ENCODE peak calls at places on chromosome 1, in seven cellular contexts. One of them, this sample, is unnamed.

GRCh38 chr1:30700528-30701265 is 22.7 kb downstream of the MATN1 start:
- DNase-seq in HCT116: no peak
- DNase-seq in H1: no peak
- DNase-seq in HEK293T: no peak
- DNase-seq in HepG2: no peak
- DNase-seq in GM12878: no peak
- DNase-seq in WTC11: no peak
- DNase-seq in this sample: peak

GRCh38 chr1:183881387-183882084 is 76.6 kb downstream of the RGL1 start:
- DNase-seq in H1: peak
- DNase-seq in WTC11: peak
- DNase-seq in HepG2: peak
- DNase-seq in GM12878: no peak
- DNase-seq in HEK293T: peak
- DNase-seq in HCT116: no peak
- DNase-seq in this sample: no peak

GRCh38 chr1:208189183-208189582 is 55.0 kb downstream of the PLXNA2 start:
- DNase-seq in GM12878: peak
- DNase-seq in HEK293T: no peak
- DNase-seq in HCT116: no peak
- DNase-seq in WTC11: no peak
- DNase-seq in H1: no peak
- DNase-seq in HepG2: no peak
- DNase-seq in this sample: peak

GRCh38 chr1:177937931-177938330 is 31.9 kb downstream of the SEC16B start:
- DNase-seq in GM12878: no peak
- DNase-seq in H1: no peak
- DNase-seq in HEK293T: no peak
- DNase-seq in WTC11: no peak
- DNase-seq in HCT116: no peak
- DNase-seq in HepG2: no peak
- DNase-seq in this sample: no peak

GRCh38 chr1:204073837-204074273 is 940 bp downstream of the SOX13 start:
- DNase-seq in HEK293T: no peak
- DNase-seq in GM12878: no peak
- DNase-seq in WTC11: no peak
- DNase-seq in H1: no peak
- DNase-seq in HepG2: no peak
- DNase-seq in HCT116: no peak
- DNase-seq in this sample: no peak

GRCh38 chr1:106207185-106207584 is 849.3 kb upstream of the PRMT6 start:
- DNase-seq in HEK293T: no peak
- DNase-seq in WTC11: no peak
- DNase-seq in H1: no peak
- DNase-seq in GM12878: no peak
- DNase-seq in HCT116: no peak
- DNase-seq in HepG2: no peak
- DNase-seq in this sample: no peak

GRCh38 chr1:203505526-203506189 is 11.7 kb downstream of the OPTC start:
- DNase-seq in H1: no peak
- DNase-seq in GM12878: no peak
- DNase-seq in HepG2: no peak
- DNase-seq in HCT116: no peak
- DNase-seq in HEK293T: no peak
- DNase-seq in WTC11: no peak
- DNase-seq in this sample: no peak

GRCh38 chr1:81887421-81887820 is 86.7 kb downstream of the ADGRL2 start:
- DNase-seq in HCT116: no peak
- DNase-seq in H1: no peak
- DNase-seq in HEK293T: no peak
- DNase-seq in HepG2: no peak
- DNase-seq in GM12878: no peak
- DNase-seq in WTC11: no peak
- DNase-seq in this sample: no peak

GRCh38 chr1:242008788-242009500 is 10.0 kb upstream of the MAP1LC3C start:
- DNase-seq in HepG2: no peak
- DNase-seq in HCT116: no peak
- DNase-seq in WTC11: no peak
- DNase-seq in H1: no peak
- DNase-seq in HEK293T: no peak
- DNase-seq in GM12878: no peak
- DNase-seq in this sample: no peak

GRCh38 chr1:20308569-20308968 is 17.9 kb downstream of the VWA5B1 start:
- DNase-seq in GM12878: no peak
- DNase-seq in HCT116: no peak
- DNase-seq in HepG2: no peak
- DNase-seq in H1: no peak
- DNase-seq in WTC11: no peak
- DNase-seq in HEK293T: no peak
- DNase-seq in this sample: peak

GRCh38 chr1:100606438-100606837 is 68.5 kb downstream of the GPR88 start:
- DNase-seq in HepG2: no peak
- DNase-seq in HCT116: peak
- DNase-seq in H1: no peak
- DNase-seq in GM12878: no peak
- DNase-seq in HEK293T: peak
- DNase-seq in WTC11: peak
- DNase-seq in this sample: no peak

GRCh38 chr1:9753121-9753531 is 70.6 kb downstream of the CLSTN1 start:
- DNase-seq in WTC11: no peak
- DNase-seq in HEK293T: no peak
- DNase-seq in HepG2: no peak
- DNase-seq in HCT116: no peak
- DNase-seq in GM12878: no peak
- DNase-seq in H1: no peak
- DNase-seq in this sample: peak

GRCh38 chr1:156293895-156294294 is 1.6 kb downstream of the GLMP start:
- DNase-seq in WTC11: no peak
- DNase-seq in HepG2: no peak
- DNase-seq in HEK293T: no peak
- DNase-seq in GM12878: no peak
- DNase-seq in HCT116: no peak
- DNase-seq in H1: no peak
- DNase-seq in this sample: no peak

GRCh38 chr1:15684042-15684461 is at the start of gene PLEKHM2:
- DNase-seq in GM12878: no peak
- DNase-seq in H1: no peak
- DNase-seq in HCT116: no peak
- DNase-seq in WTC11: no peak
- DNase-seq in HEK293T: peak
- DNase-seq in HepG2: no peak
- DNase-seq in this sample: peak

GRCh38 chr1:185938396-185938795 is 204.2 kb downstream of the HMCN1 start:
- DNase-seq in HepG2: no peak
- DNase-seq in WTC11: no peak
- DNase-seq in GM12878: no peak
- DNase-seq in H1: no peak
- DNase-seq in HCT116: no peak
- DNase-seq in HEK293T: no peak
- DNase-seq in this sample: no peak

GRCh38 chr1:175857756-175858155 is 114.4 kb upstream of the TNR start:
- DNase-seq in H1: no peak
- DNase-seq in HCT116: no peak
- DNase-seq in GM12878: no peak
- DNase-seq in HepG2: no peak
- DNase-seq in WTC11: no peak
- DNase-seq in HEK293T: no peak
- DNase-seq in this sample: no peak

GRCh38 chr1:107009286-107009685 is 47.2 kb upstream of the PRMT6 start:
- DNase-seq in HCT116: no peak
- DNase-seq in H1: no peak
- DNase-seq in GM12878: no peak
- DNase-seq in HEK293T: no peak
- DNase-seq in HepG2: no peak
- DNase-seq in WTC11: no peak
- DNase-seq in this sample: no peak

GRCh38 chr1:165356876-165357275 is 361 bp upstream of the LMX1A start:
- DNase-seq in H1: no peak
- DNase-seq in HCT116: no peak
- DNase-seq in HEK293T: no peak
- DNase-seq in HepG2: no peak
- DNase-seq in WTC11: peak
- DNase-seq in GM12878: no peak
- DNase-seq in this sample: no peak

GRCh38 chr1:11550664-11551283 is 71.8 kb downstream of the DISP3 start:
- DNase-seq in H1: peak
- DNase-seq in HepG2: peak
- DNase-seq in HEK293T: peak
- DNase-seq in GM12878: no peak
- DNase-seq in HCT116: peak
- DNase-seq in WTC11: peak
- DNase-seq in this sample: peak

GRCh38 chr1:18537386-18538306 is 56.9 kb downstream of the KLHDC7A start:
- DNase-seq in GM12878: no peak
- DNase-seq in H1: no peak
- DNase-seq in HepG2: no peak
- DNase-seq in HCT116: no peak
- DNase-seq in WTC11: no peak
- DNase-seq in HEK293T: no peak
- DNase-seq in this sample: no peak

GRCh38 chr1:189633658-189634057 is 844.0 kb downstream of the BRINP3 start:
- DNase-seq in HepG2: no peak
- DNase-seq in H1: no peak
- DNase-seq in GM12878: no peak
- DNase-seq in HCT116: no peak
- DNase-seq in WTC11: no peak
- DNase-seq in HEK293T: no peak
- DNase-seq in this sample: no peak

GRCh38 chr1:159000627-159001026 is 9.1 kb upstream of the IFI16 start:
- DNase-seq in GM12878: no peak
- DNase-seq in HCT116: peak
- DNase-seq in WTC11: peak
- DNase-seq in H1: no peak
- DNase-seq in HEK293T: no peak
- DNase-seq in HepG2: no peak
- DNase-seq in this sample: no peak
- TF ChIP-seq SP1 in GM12878: no peak
- TF ChIP-seq SP1 in HCT116: no peak
- TF ChIP-seq SP1 in WTC11: no peak
- TF ChIP-seq SP1 in H1: no peak
- TF ChIP-seq SP1 in HEK293T: no peak
- TF ChIP-seq SP1 in HepG2: no peak
- TF ChIP-seq SP1 in this sample: no peak

GRCh38 chr1:24990796-24991195 is 60.7 kb upstream of the RUNX3 start:
- DNase-seq in HEK293T: no peak
- DNase-seq in H1: no peak
- DNase-seq in WTC11: no peak
- DNase-seq in GM12878: no peak
- DNase-seq in HepG2: no peak
- DNase-seq in HCT116: no peak
- DNase-seq in this sample: no peak
- TF ChIP-seq SP1 in HEK293T: no peak
- TF ChIP-seq SP1 in H1: no peak
- TF ChIP-seq SP1 in WTC11: no peak
- TF ChIP-seq SP1 in GM12878: no peak
- TF ChIP-seq SP1 in HepG2: no peak
- TF ChIP-seq SP1 in HCT116: no peak
- TF ChIP-seq SP1 in this sample: no peak

GRCh38 chr1:67018574-67018973 is 35.4 kb downstream of the SLC35D1 start:
- DNase-seq in WTC11: no peak
- DNase-seq in H1: no peak
- DNase-seq in GM12878: no peak
- DNase-seq in HEK293T: no peak
- DNase-seq in HCT116: no peak
- DNase-seq in HepG2: no peak
- DNase-seq in this sample: no peak

GRCh38 chr1:67020765-67021164 is 33.2 kb downstream of the SLC35D1 start:
- DNase-seq in H1: no peak
- DNase-seq in WTC11: no peak
- DNase-seq in HCT116: no peak
- DNase-seq in HepG2: no peak
- DNase-seq in HEK293T: no peak
- DNase-seq in GM12878: no peak
- DNase-seq in this sample: no peak

GRCh38 chr1:67019600-67020136 is 34.3 kb downstream of the SLC35D1 start:
- DNase-seq in H1: no peak
- DNase-seq in WTC11: no peak
- DNase-seq in GM12878: no peak
- DNase-seq in HepG2: no peak
- DNase-seq in HCT116: no peak
- DNase-seq in HEK293T: no peak
- DNase-seq in this sample: no peak

GRCh38 chr1:67019121-67019520 is 34.8 kb downstream of the SLC35D1 start:
- DNase-seq in GM12878: no peak
- DNase-seq in WTC11: no peak
- DNase-seq in HCT116: no peak
- DNase-seq in H1: no peak
- DNase-seq in HEK293T: no peak
- DNase-seq in HepG2: no peak
- DNase-seq in this sample: no peak

DNA sequence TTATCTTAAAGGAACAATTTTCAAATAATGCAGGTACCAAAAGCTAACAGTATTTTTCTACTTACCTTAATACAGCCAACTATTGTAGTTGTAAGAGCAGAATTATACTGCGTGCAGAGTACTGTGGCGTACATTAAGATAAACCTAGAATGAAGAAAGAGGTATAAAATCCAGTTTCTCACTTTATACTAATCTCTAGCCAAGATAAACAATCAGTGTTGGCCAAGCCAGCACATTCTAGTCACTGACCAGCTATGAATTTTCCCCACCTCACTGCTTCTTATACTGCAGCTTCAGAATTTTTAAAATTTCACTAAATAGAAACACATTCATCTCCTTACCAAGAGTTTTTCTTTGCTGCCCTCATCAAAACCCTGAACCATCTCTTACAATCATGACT is 33.6 kb downstream of the SLC35D1 start:
- DNase-seq in GM12878: no peak
- DNase-seq in HCT116: no peak
- DNase-seq in H1: no peak
- DNase-seq in HepG2: no peak
- DNase-seq in HEK293T: no peak
- DNase-seq in WTC11: no peak
- DNase-seq in this sample: no peak
- TF ChIP-seq SP1 in GM12878: no peak
- TF ChIP-seq SP1 in HCT116: no peak
- TF ChIP-seq SP1 in H1: no peak
- TF ChIP-seq SP1 in HepG2: no peak
- TF ChIP-seq SP1 in HEK293T: no peak
- TF ChIP-seq SP1 in WTC11: no peak
- TF ChIP-seq SP1 in this sample: no peak

GRCh38 chr1:245382981-245383380 is 228.2 kb downstream of the KIF26B start:
- DNase-seq in GM12878: no peak
- DNase-seq in H1: no peak
- DNase-seq in HCT116: no peak
- DNase-seq in HepG2: no peak
- DNase-seq in WTC11: no peak
- DNase-seq in HEK293T: no peak
- DNase-seq in this sample: no peak

GRCh38 chr1:245383396-245384330 is 228.9 kb downstream of the KIF26B start:
- DNase-seq in WTC11: no peak
- DNase-seq in HepG2: no peak
- DNase-seq in HEK293T: no peak
- DNase-seq in HCT116: no peak
- DNase-seq in H1: no peak
- DNase-seq in GM12878: no peak
- DNase-seq in this sample: no peak

GRCh38 chr1:245378352-245379144 is 223.8 kb downstream of the KIF26B start:
- DNase-seq in HCT116: no peak
- DNase-seq in WTC11: no peak
- DNase-seq in GM12878: no peak
- DNase-seq in HEK293T: no peak
- DNase-seq in H1: peak
- DNase-seq in HepG2: no peak
- DNase-seq in this sample: no peak

GRCh38 chr1:245377854-245378253 is 223.1 kb downstream of the KIF26B start:
- DNase-seq in HEK293T: no peak
- DNase-seq in HCT116: no peak
- DNase-seq in WTC11: no peak
- DNase-seq in HepG2: no peak
- DNase-seq in H1: no peak
- DNase-seq in GM12878: no peak
- DNase-seq in this sample: no peak

GRCh38 chr1:245380790-245381535 is 226.2 kb downstream of the KIF26B start:
- DNase-seq in WTC11: no peak
- DNase-seq in GM12878: no peak
- DNase-seq in HEK293T: peak
- DNase-seq in HepG2: no peak
- DNase-seq in HCT116: peak
- DNase-seq in H1: no peak
- DNase-seq in this sample: peak
- TF ChIP-seq SP1 in WTC11: no peak
- TF ChIP-seq SP1 in GM12878: no peak
- TF ChIP-seq SP1 in HEK293T: no peak
- TF ChIP-seq SP1 in HepG2: no peak
- TF ChIP-seq SP1 in HCT116: no peak
- TF ChIP-seq SP1 in H1: no peak
- TF ChIP-seq SP1 in this sample: no peak

This sample was measured in K562.